ENCODE peak calls at places on chromosomes 2 and 18, in four cellular contexts. U is small intestine; O is pancreas; Q is CD8-positive, alpha-beta T cell. M is an unnamed sample. For H3K36me3, the result is how much of the 10 kb centered on the place peaks cover.

GRCh38 chr18:43420091-43420490 is 142.8 kb upstream of the SYT4 start:
- DNase-seq in O (no peak), Q (no peak), U (no peak), M (no peak)

GRCh38 chr2:5696741-5697521 is 4.7 kb downstream of the SOX11 start:
- DNase-seq in O (no peak), U (no peak), Q (no peak), M (no peak)

GRCh38 chr2:75142081-75142480 is 57.2 kb downstream of the TACR1 start:
- DNase-seq in U (no peak), O (no peak), Q (no peak), M (no peak)

GRCh38 chr2:171592026-171592555 is 69.8 kb downstream of the CYBRD1 start:
- DNase-seq in O (no peak), Q (no peak), U (no peak), M (peak)

GRCh38 chr18:58687871-58688308 is 16.6 kb downstream of the MALT1 start:
- DNase-seq in O (no peak), U (peak), Q (peak), M (no peak)

GRCh38 chr2:133422946-133423345 is 145.3 kb downstream of the NCKAP5 start:
- DNase-seq in O (no peak), Q (no peak), U (no peak), M (no peak)

GRCh38 chr2:239043326-239043725 is 195.4 kb downstream of the TWIST2 start:
- DNase-seq in O (no peak), U (no peak), Q (no peak), M (no peak)

GRCh38 chr2:112004246-112004645 is 50.8 kb upstream of the TMEM87B start:
- DNase-seq in O (no peak), U (no peak), Q (no peak), M (peak)

GRCh38 chr2:20186855-20187187 is 38.1 kb downstream of the SDC1 start:
- DNase-seq in Q (no peak), O (no peak), U (no peak), M (no peak)

GRCh38 chr2:136384541-136385303 is 266.8 kb upstream of the CXCR4 start:
- DNase-seq in Q (peak), U (peak), O (no peak), M (no peak)

GRCh38 chr18:31487251-31488015 is 10.5 kb upstream of the DSG2 start:
- DNase-seq in U (no peak), Q (no peak), O (no peak), M (no peak)

GRCh38 chr2:230589025-230589424 is 123.6 kb upstream of the CAB39 start:
- DNase-seq in O (no peak), Q (no peak), U (no peak), M (no peak)

GRCh38 chr18:49685231-49685942 is 123.5 kb downstream of the LIPG start:
- DNase-seq in Q (no peak), O (no peak), U (peak), M (no peak)

GRCh38 chr2:241180495-241180894 is 8.0 kb upstream of the ANO7 start:
- DNase-seq in U (no peak), Q (no peak), O (no peak), M (no peak)

GRCh38 chr2:143128681-143129580 is at the start of gene ARHGAP15:
- DNase-seq in Q (peak), O (no peak), U (peak), M (peak)

GRCh38 chr2:26890341-26891000 is 42.5 kb downstream of the DPYSL5 start:
- DNase-seq in O (no peak), U (no peak), Q (no peak), M (no peak)

GRCh38 chr2:221075203-221075602 is 496.9 kb downstream of the EPHA4 start:
- DNase-seq in O (no peak), Q (no peak), U (no peak), M (no peak)

GRCh38 chr2:126534508-126534907 is 121.5 kb upstream of the GYPC start:
- DNase-seq in U (no peak), Q (no peak), O (no peak), M (no peak)

GRCh38 chr2:229296016-229296415 is 24.9 kb upstream of the PID1 start:
- DNase-seq in O (no peak), Q (no peak), U (no peak), M (no peak)

GRCh38 chr2:106953779-106954178 is 67.8 kb upstream of the ST6GAL2 start:
- DNase-seq in O (no peak), Q (no peak), U (no peak), M (no peak)

GRCh38 chr18:40293311-40293710 is 1661.7 kb upstream of the PIK3C3 start:
- DNase-seq in O (no peak), Q (no peak), U (no peak), M (no peak)

GRCh38 chr2:197949224-197949623 is 144.8 kb downstream of the PLCL1 start:
- DNase-seq in Q (no peak), O (no peak), U (no peak), M (no peak)

GRCh38 chr2:75604479-75604878 is 42.1 kb upstream of the MRPL19 start:
- DNase-seq in O (no peak), U (no peak), Q (no peak), M (no peak)

GRCh38 chr18:5600376-5601071 is 56.7 kb upstream of the EPB41L3 start:
- DNase-seq in O (no peak), Q (no peak), U (peak), M (no peak)

GRCh38 chr2:238986491-238987351 is 138.8 kb downstream of the TWIST2 start:
- DNase-seq in O (no peak), U (no peak), Q (no peak), M (no peak)

GRCh38 chr2:105455488-105455991 is 56.7 kb upstream of the FHL2 start:
- DNase-seq in U (peak), Q (no peak), O (no peak), M (no peak)

GRCh38 chr2:8306530-8307351 is 375.1 kb upstream of the ID2 start:
- DNase-seq in O (no peak), Q (no peak), U (no peak), M (no peak)

GRCh38 chr18:7557891-7558454 is 9.1 kb upstream of the PTPRM start:
- DNase-seq in U (no peak), O (no peak), Q (no peak), M (no peak)

GRCh38 chr2:138446043-138446442 is 55.5 kb upstream of the SPOPL start:
- DNase-seq in U (peak), Q (no peak), O (no peak), M (peak)

GRCh38 chr18:24470022-24470618 is 9.7 kb downstream of the HRH4 start:
- DNase-seq in O (no peak), Q (no peak), U (no peak), M (no peak)

GRCh38 chr18:40911041-40911440 is 1044.0 kb upstream of the PIK3C3 start:
- DNase-seq in U (no peak), Q (no peak), O (no peak), M (no peak)

GRCh38 chr2:175525975-175526374 is 344.5 kb upstream of the ATP5MC3 start:
- DNase-seq in O (no peak), Q (no peak), U (no peak), M (no peak)

GRCh38 chr2:212448698-212449097 is 89.9 kb downstream of the ERBB4 start:
- DNase-seq in U (no peak), Q (no peak), O (no peak), M (no peak)

GRCh38 chr2:36380624-36381481 is 25.3 kb downstream of the CRIM1 start:
- DNase-seq in O (peak), U (peak), Q (no peak), M (peak)

GRCh38 chr2:121635371-121635770 is 13.9 kb downstream of the CLASP1 start:
- DNase-seq in O (no peak), Q (no peak), U (no peak), M (no peak)

DNA sequence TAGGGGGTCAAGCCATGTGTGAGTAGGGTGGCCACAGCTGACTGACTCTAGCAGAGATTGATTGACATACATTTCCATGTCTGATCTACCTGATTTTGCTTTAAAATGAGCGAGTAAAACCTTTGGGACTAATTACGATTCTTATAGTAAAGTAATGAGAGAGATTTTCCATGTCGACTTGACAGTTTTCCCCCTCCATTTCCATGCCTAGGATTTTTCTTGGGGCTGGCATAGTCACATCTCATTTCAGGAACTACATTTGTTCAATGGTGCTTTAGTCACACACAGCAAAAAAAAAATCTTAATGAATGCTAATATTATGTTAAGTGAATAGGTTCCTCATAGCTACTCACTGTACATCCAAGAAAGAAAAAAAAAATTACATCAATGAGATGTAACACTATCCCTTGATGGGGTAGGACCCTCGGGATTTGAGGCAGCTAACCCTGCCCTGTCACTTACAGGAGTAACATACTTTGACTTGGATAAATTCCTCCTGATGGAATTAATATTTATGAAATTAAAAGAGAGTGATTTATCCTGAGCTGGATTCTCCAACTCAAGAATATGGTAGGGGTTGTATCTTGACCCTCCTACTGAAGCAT is 690.9 kb downstream of the TDRD15 start:
- DNase-seq in Q (no peak), U (no peak), O (no peak), M (no peak)
- H3K4me3 ChIP-seq in Q (no peak), U (no peak), O (no peak), M (no peak)

GRCh38 chr18:12326711-12327460 is 18.8 kb downstream of the TUBB6 start:
- DNase-seq in Q (no peak), O (no peak), U (no peak), M (no peak)
- H3K36me3 ChIP-seq in Q (under half), O (under half), U (under half), M (under half)

GRCh38 chr2:124822516-124822915 is 797.4 kb downstream of the CNTNAP5 start:
- DNase-seq in U (no peak), O (no peak), Q (no peak), M (no peak)
- H3K4me3 ChIP-seq in U (no peak), O (no peak), Q (no peak), M (no peak)

GRCh38 chr18:51955136-51955535 is 384.9 kb upstream of the DCC start:
- DNase-seq in U (no peak), O (no peak), Q (no peak), M (no peak)

GRCh38 chr18:51952844-51953243 is 387.2 kb upstream of the DCC start:
- DNase-seq in O (no peak), U (no peak), Q (no peak), M (no peak)

GRCh38 chr18:51957001-51957400 is 383.0 kb upstream of the DCC start:
- DNase-seq in U (no peak), O (no peak), Q (no peak), M (no peak)

GRCh38 chr18:51953521-51953920 is 386.5 kb upstream of the DCC start:
- DNase-seq in U (no peak), Q (no peak), O (no peak), M (no peak)
- H3K36me3 ChIP-seq in U (under half), Q (under half), O (under half), M (under half)

GRCh38 chr2:64111426-64111825 is 32.8 kb downstream of the PELI1 start:
- DNase-seq in Q (no peak), O (no peak), U (no peak), M (no peak)
- H3K4me3 ChIP-seq in Q (no peak), O (no peak), U (no peak), M (no peak)

GRCh38 chr2:1664698-1665097 is 79.6 kb downstream of the PXDN start:
- DNase-seq in Q (no peak), O (no peak), U (no peak), M (peak)

GRCh38 chr2:1664076-1664605 is 80.2 kb downstream of the PXDN start:
- DNase-seq in Q (no peak), U (no peak), O (no peak), M (peak)

GRCh38 chr2:1662606-1663180 is 81.6 kb downstream of the PXDN start:
- DNase-seq in Q (no peak), O (peak), U (no peak), M (no peak)

GRCh38 chr2:1661891-1662605 is 82.3 kb downstream of the PXDN start:
- DNase-seq in U (no peak), Q (no peak), O (peak), M (peak)

DNA sequence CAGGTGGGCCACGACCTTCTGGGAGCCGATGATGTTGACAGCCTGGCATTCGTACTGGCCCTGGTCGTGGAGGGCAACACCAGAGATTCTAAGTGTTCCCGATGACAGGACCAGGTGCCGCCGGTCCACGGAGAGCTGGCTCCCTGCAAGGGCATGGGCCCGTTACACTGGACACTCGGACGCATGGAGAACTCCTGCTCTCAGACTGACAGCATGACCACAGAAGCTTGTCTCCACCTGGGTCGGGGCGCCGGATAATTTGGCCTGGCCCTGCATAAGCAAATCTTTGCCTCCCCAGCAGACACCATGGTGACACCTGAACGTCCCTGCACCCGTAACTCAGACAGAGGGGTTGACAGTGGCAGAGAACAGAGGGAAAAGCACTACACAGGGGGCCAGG is 80.7 kb downstream of the PXDN start:
- DNase-seq in O (no peak), Q (no peak), U (no peak), M (no peak)
- H3K36me3 ChIP-seq in O (under half), Q (under half), U (under half), M (under half)